ENCODE peak calls at places on chromosomes 7 and 10, in nine cellular contexts. One of them, this sample, is unnamed.

GRCh38 chr10:104925232-104925851 is 284.3 kb downstream of the SORCS3 start:
- DNase-seq in NCI-H2029: no peak
- DNase-seq in activated CD4-positive, alpha-beta T cell treated with anti-CD3 and anti-CD28 coated beads, Interleukin-2, amount 50 U/mL, for 48 hours: peak; percentile 34
- DNase-seq in ELR: peak; percentile 44
- DNase-seq in stimulated activated CD4-positive, alpha-beta T cell treated with anti-CD3 and anti-CD28 coated beads, Interleukin-15, amount 100 ng/mL, for 24 hours: peak; percentile 49
- DNase-seq in cardiac fibroblast: peak; percentile 23
- DNase-seq in AG09309: no peak
- DNase-seq in fibroblast of pulmonary artery: peak; percentile 19
- DNase-seq in stomach: peak; percentile 42
- DNase-seq in this sample: no peak

GRCh38 chr10:53102424-53102823 is 329.8 kb upstream of the MBL2 start:
- DNase-seq in stimulated activated CD4-positive, alpha-beta T cell treated with anti-CD3 and anti-CD28 coated beads, Interleukin-15, amount 100 ng/mL, for 24 hours: no peak
- DNase-seq in cardiac fibroblast: no peak
- DNase-seq in activated CD4-positive, alpha-beta T cell treated with anti-CD3 and anti-CD28 coated beads, Interleukin-2, amount 50 U/mL, for 48 hours: no peak
- DNase-seq in AG09309: no peak
- DNase-seq in ELR: peak; percentile 1
- DNase-seq in NCI-H2029: no peak
- DNase-seq in stomach: no peak
- DNase-seq in fibroblast of pulmonary artery: no peak
- DNase-seq in this sample: no peak

GRCh38 chr7:101564778-101565211 is 64.3 kb downstream of the MYL10 start:
- DNase-seq in stomach: peak; percentile 32
- DNase-seq in NCI-H2029: peak; percentile 14
- DNase-seq in fibroblast of pulmonary artery: no peak
- DNase-seq in AG09309: no peak
- DNase-seq in stimulated activated CD4-positive, alpha-beta T cell treated with anti-CD3 and anti-CD28 coated beads, Interleukin-15, amount 100 ng/mL, for 24 hours: peak; percentile 9
- DNase-seq in ELR: peak; percentile 52
- DNase-seq in activated CD4-positive, alpha-beta T cell treated with anti-CD3 and anti-CD28 coated beads, Interleukin-2, amount 50 U/mL, for 48 hours: no peak
- DNase-seq in cardiac fibroblast: no peak
- DNase-seq in this sample: no peak

GRCh38 chr10:132591166-132591971 is 53.8 kb downstream of the INPP5A start:
- DNase-seq in AG09309: no peak
- DNase-seq in activated CD4-positive, alpha-beta T cell treated with anti-CD3 and anti-CD28 coated beads, Interleukin-2, amount 50 U/mL, for 48 hours: no peak
- DNase-seq in cardiac fibroblast: peak; percentile 68
- DNase-seq in stomach: peak; percentile 77
- DNase-seq in stimulated activated CD4-positive, alpha-beta T cell treated with anti-CD3 and anti-CD28 coated beads, Interleukin-15, amount 100 ng/mL, for 24 hours: no peak
- DNase-seq in ELR: peak; percentile 21
- DNase-seq in NCI-H2029: no peak
- DNase-seq in fibroblast of pulmonary artery: peak; percentile 63
- DNase-seq in this sample: no peak

GRCh38 chr7:7344583-7344982 is 162.2 kb downstream of the C1GALT1 start:
- DNase-seq in fibroblast of pulmonary artery: no peak
- DNase-seq in stomach: no peak
- DNase-seq in NCI-H2029: no peak
- DNase-seq in ELR: no peak
- DNase-seq in AG09309: no peak
- DNase-seq in activated CD4-positive, alpha-beta T cell treated with anti-CD3 and anti-CD28 coated beads, Interleukin-2, amount 50 U/mL, for 48 hours: no peak
- DNase-seq in stimulated activated CD4-positive, alpha-beta T cell treated with anti-CD3 and anti-CD28 coated beads, Interleukin-15, amount 100 ng/mL, for 24 hours: no peak
- DNase-seq in cardiac fibroblast: no peak
- DNase-seq in this sample: no peak

GRCh38 chr7:100837099-100837836 is 9.9 kb upstream of the EPHB4 start:
- DNase-seq in stomach: peak; percentile 90
- DNase-seq in activated CD4-positive, alpha-beta T cell treated with anti-CD3 and anti-CD28 coated beads, Interleukin-2, amount 50 U/mL, for 48 hours: peak; percentile 84
- DNase-seq in cardiac fibroblast: peak; percentile 91
- DNase-seq in NCI-H2029: peak; percentile 69
- DNase-seq in stimulated activated CD4-positive, alpha-beta T cell treated with anti-CD3 and anti-CD28 coated beads, Interleukin-15, amount 100 ng/mL, for 24 hours: peak; percentile 88
- DNase-seq in fibroblast of pulmonary artery: peak; percentile 92
- DNase-seq in ELR: peak; percentile 90
- DNase-seq in AG09309: peak; percentile 61
- DNase-seq in this sample: peak; percentile 62

GRCh38 chr10:49182776-49183175 is 5.4 kb downstream of the TMEM273 start:
- DNase-seq in AG09309: no peak
- DNase-seq in stimulated activated CD4-positive, alpha-beta T cell treated with anti-CD3 and anti-CD28 coated beads, Interleukin-15, amount 100 ng/mL, for 24 hours: no peak
- DNase-seq in ELR: no peak
- DNase-seq in fibroblast of pulmonary artery: no peak
- DNase-seq in stomach: no peak
- DNase-seq in NCI-H2029: no peak
- DNase-seq in activated CD4-positive, alpha-beta T cell treated with anti-CD3 and anti-CD28 coated beads, Interleukin-2, amount 50 U/mL, for 48 hours: no peak
- DNase-seq in cardiac fibroblast: no peak
- DNase-seq in this sample: no peak

GRCh38 chr10:109386921-109387320 is 536.4 kb downstream of the XPNPEP1 start:
- DNase-seq in ELR: no peak
- DNase-seq in fibroblast of pulmonary artery: no peak
- DNase-seq in cardiac fibroblast: no peak
- DNase-seq in NCI-H2029: no peak
- DNase-seq in AG09309: no peak
- DNase-seq in stimulated activated CD4-positive, alpha-beta T cell treated with anti-CD3 and anti-CD28 coated beads, Interleukin-15, amount 100 ng/mL, for 24 hours: no peak
- DNase-seq in stomach: no peak
- DNase-seq in activated CD4-positive, alpha-beta T cell treated with anti-CD3 and anti-CD28 coated beads, Interleukin-2, amount 50 U/mL, for 48 hours: no peak
- DNase-seq in this sample: no peak

GRCh38 chr7:107327986-107328569 is 141.8 kb upstream of the GPR22 start:
- DNase-seq in cardiac fibroblast: peak; percentile 28
- DNase-seq in activated CD4-positive, alpha-beta T cell treated with anti-CD3 and anti-CD28 coated beads, Interleukin-2, amount 50 U/mL, for 48 hours: no peak
- DNase-seq in stimulated activated CD4-positive, alpha-beta T cell treated with anti-CD3 and anti-CD28 coated beads, Interleukin-15, amount 100 ng/mL, for 24 hours: no peak
- DNase-seq in ELR: peak; percentile 78
- DNase-seq in NCI-H2029: no peak
- DNase-seq in fibroblast of pulmonary artery: peak; percentile 26
- DNase-seq in AG09309: peak; percentile 13
- DNase-seq in stomach: no peak
- DNase-seq in this sample: no peak

GRCh38 chr7:76409537-76409936 is at the start of gene SSC4D:
- DNase-seq in cardiac fibroblast: no peak
- DNase-seq in stimulated activated CD4-positive, alpha-beta T cell treated with anti-CD3 and anti-CD28 coated beads, Interleukin-15, amount 100 ng/mL, for 24 hours: no peak
- DNase-seq in AG09309: no peak
- DNase-seq in activated CD4-positive, alpha-beta T cell treated with anti-CD3 and anti-CD28 coated beads, Interleukin-2, amount 50 U/mL, for 48 hours: no peak
- DNase-seq in NCI-H2029: peak; percentile 22
- DNase-seq in stomach: no peak
- DNase-seq in fibroblast of pulmonary artery: no peak
- DNase-seq in ELR: no peak
- DNase-seq in this sample: no peak

GRCh38 chr10:3935141-3935540 is 150.1 kb upstream of the KLF6 start:
- DNase-seq in stomach: no peak
- DNase-seq in NCI-H2029: no peak
- DNase-seq in stimulated activated CD4-positive, alpha-beta T cell treated with anti-CD3 and anti-CD28 coated beads, Interleukin-15, amount 100 ng/mL, for 24 hours: peak; percentile 86
- DNase-seq in ELR: peak; percentile 51
- DNase-seq in fibroblast of pulmonary artery: peak; percentile 88
- DNase-seq in AG09309: peak; percentile 57
- DNase-seq in cardiac fibroblast: peak; percentile 89
- DNase-seq in activated CD4-positive, alpha-beta T cell treated with anti-CD3 and anti-CD28 coated beads, Interleukin-2, amount 50 U/mL, for 48 hours: peak; percentile 86
- DNase-seq in this sample: peak; percentile 74

GRCh38 chr10:123666318-123667291 is at the start of gene GPR26:
- DNase-seq in ELR: no peak
- DNase-seq in AG09309: no peak
- DNase-seq in stomach: no peak
- DNase-seq in fibroblast of pulmonary artery: no peak
- DNase-seq in cardiac fibroblast: no peak
- DNase-seq in activated CD4-positive, alpha-beta T cell treated with anti-CD3 and anti-CD28 coated beads, Interleukin-2, amount 50 U/mL, for 48 hours: no peak
- DNase-seq in NCI-H2029: no peak
- DNase-seq in stimulated activated CD4-positive, alpha-beta T cell treated with anti-CD3 and anti-CD28 coated beads, Interleukin-15, amount 100 ng/mL, for 24 hours: no peak
- DNase-seq in this sample: no peak

GRCh38 chr10:118670472-118671124 is 75.2 kb upstream of the PRLHR start:
- DNase-seq in activated CD4-positive, alpha-beta T cell treated with anti-CD3 and anti-CD28 coated beads, Interleukin-2, amount 50 U/mL, for 48 hours: no peak
- DNase-seq in AG09309: no peak
- DNase-seq in cardiac fibroblast: no peak
- DNase-seq in stomach: no peak
- DNase-seq in NCI-H2029: no peak
- DNase-seq in stimulated activated CD4-positive, alpha-beta T cell treated with anti-CD3 and anti-CD28 coated beads, Interleukin-15, amount 100 ng/mL, for 24 hours: no peak
- DNase-seq in fibroblast of pulmonary artery: no peak
- DNase-seq in ELR: no peak
- DNase-seq in this sample: no peak

GRCh38 chr10:123808873-123809272 is 82.7 kb downstream of the CPXM2 start:
- DNase-seq in fibroblast of pulmonary artery: peak; percentile 89
- DNase-seq in activated CD4-positive, alpha-beta T cell treated with anti-CD3 and anti-CD28 coated beads, Interleukin-2, amount 50 U/mL, for 48 hours: no peak
- DNase-seq in AG09309: peak; percentile 82
- DNase-seq in stimulated activated CD4-positive, alpha-beta T cell treated with anti-CD3 and anti-CD28 coated beads, Interleukin-15, amount 100 ng/mL, for 24 hours: no peak
- DNase-seq in ELR: peak; percentile 88
- DNase-seq in cardiac fibroblast: peak; percentile 77
- DNase-seq in NCI-H2029: no peak
- DNase-seq in stomach: no peak
- DNase-seq in this sample: no peak

GRCh38 chr7:151168022-151168786 is 710 bp upstream of the GBX1 start:
- DNase-seq in fibroblast of pulmonary artery: no peak
- DNase-seq in activated CD4-positive, alpha-beta T cell treated with anti-CD3 and anti-CD28 coated beads, Interleukin-2, amount 50 U/mL, for 48 hours: peak; percentile 74
- DNase-seq in cardiac fibroblast: peak; percentile 14
- DNase-seq in stomach: peak; percentile 42
- DNase-seq in ELR: peak; percentile 18
- DNase-seq in NCI-H2029: no peak
- DNase-seq in AG09309: no peak
- DNase-seq in stimulated activated CD4-positive, alpha-beta T cell treated with anti-CD3 and anti-CD28 coated beads, Interleukin-15, amount 100 ng/mL, for 24 hours: peak; percentile 74
- DNase-seq in this sample: peak; percentile 46

GRCh38 chr10:95755511-95756004 is 405 bp upstream of the ENTPD1 start:
- DNase-seq in activated CD4-positive, alpha-beta T cell treated with anti-CD3 and anti-CD28 coated beads, Interleukin-2, amount 50 U/mL, for 48 hours: no peak
- DNase-seq in cardiac fibroblast: peak; percentile 22
- DNase-seq in stomach: peak; percentile 47
- DNase-seq in fibroblast of pulmonary artery: peak; percentile 26
- DNase-seq in AG09309: no peak
- DNase-seq in NCI-H2029: no peak
- DNase-seq in stimulated activated CD4-positive, alpha-beta T cell treated with anti-CD3 and anti-CD28 coated beads, Interleukin-15, amount 100 ng/mL, for 24 hours: no peak
- DNase-seq in ELR: no peak
- DNase-seq in this sample: no peak

GRCh38 chr10:93126484-93127052 is 52.9 kb downstream of the CYP26A1 start:
- DNase-seq in ELR: peak; percentile 17
- DNase-seq in AG09309: no peak
- DNase-seq in stomach: no peak
- DNase-seq in NCI-H2029: no peak
- DNase-seq in activated CD4-positive, alpha-beta T cell treated with anti-CD3 and anti-CD28 coated beads, Interleukin-2, amount 50 U/mL, for 48 hours: peak; percentile 20
- DNase-seq in cardiac fibroblast: peak; percentile 9
- DNase-seq in stimulated activated CD4-positive, alpha-beta T cell treated with anti-CD3 and anti-CD28 coated beads, Interleukin-15, amount 100 ng/mL, for 24 hours: no peak
- DNase-seq in fibroblast of pulmonary artery: no peak
- DNase-seq in this sample: no peak

GRCh38 chr10:84234508-84234907 is 6.8 kb downstream of the LRIT1 start:
- DNase-seq in stimulated activated CD4-positive, alpha-beta T cell treated with anti-CD3 and anti-CD28 coated beads, Interleukin-15, amount 100 ng/mL, for 24 hours: no peak
- DNase-seq in activated CD4-positive, alpha-beta T cell treated with anti-CD3 and anti-CD28 coated beads, Interleukin-2, amount 50 U/mL, for 48 hours: no peak
- DNase-seq in fibroblast of pulmonary artery: no peak
- DNase-seq in NCI-H2029: no peak
- DNase-seq in AG09309: no peak
- DNase-seq in stomach: no peak
- DNase-seq in cardiac fibroblast: no peak
- DNase-seq in ELR: no peak
- DNase-seq in this sample: no peak

GRCh38 chr7:12687213-12688171 is at the start of gene ARL4A:
- DNase-seq in stomach: peak; percentile 99
- DNase-seq in stimulated activated CD4-positive, alpha-beta T cell treated with anti-CD3 and anti-CD28 coated beads, Interleukin-15, amount 100 ng/mL, for 24 hours: peak; percentile 97
- DNase-seq in NCI-H2029: peak; percentile 99
- DNase-seq in fibroblast of pulmonary artery: peak; percentile 99
- DNase-seq in cardiac fibroblast: peak; percentile 99
- DNase-seq in ELR: peak; percentile 100
- DNase-seq in activated CD4-positive, alpha-beta T cell treated with anti-CD3 and anti-CD28 coated beads, Interleukin-2, amount 50 U/mL, for 48 hours: peak; percentile 96
- DNase-seq in AG09309: peak; percentile 86
- DNase-seq in this sample: peak; percentile 83

GRCh38 chr10:13758302-13758701 is 171.5 kb downstream of the PRPF18 start:
- DNase-seq in stimulated activated CD4-positive, alpha-beta T cell treated with anti-CD3 and anti-CD28 coated beads, Interleukin-15, amount 100 ng/mL, for 24 hours: no peak
- DNase-seq in stomach: no peak
- DNase-seq in activated CD4-positive, alpha-beta T cell treated with anti-CD3 and anti-CD28 coated beads, Interleukin-2, amount 50 U/mL, for 48 hours: no peak
- DNase-seq in cardiac fibroblast: peak; percentile 56
- DNase-seq in fibroblast of pulmonary artery: peak; percentile 62
- DNase-seq in AG09309: no peak
- DNase-seq in NCI-H2029: no peak
- DNase-seq in ELR: peak; percentile 33
- DNase-seq in this sample: no peak

GRCh38 chr10:84352251-84352842 is 24.0 kb downstream of the CCSER2 start:
- DNase-seq in AG09309: no peak
- DNase-seq in fibroblast of pulmonary artery: peak; percentile 67
- DNase-seq in cardiac fibroblast: peak; percentile 77
- DNase-seq in activated CD4-positive, alpha-beta T cell treated with anti-CD3 and anti-CD28 coated beads, Interleukin-2, amount 50 U/mL, for 48 hours: peak; percentile 80
- DNase-seq in stimulated activated CD4-positive, alpha-beta T cell treated with anti-CD3 and anti-CD28 coated beads, Interleukin-15, amount 100 ng/mL, for 24 hours: peak; percentile 78
- DNase-seq in stomach: peak; percentile 65
- DNase-seq in NCI-H2029: peak; percentile 25
- DNase-seq in ELR: peak; percentile 73
- DNase-seq in this sample: peak; percentile 45

GRCh38 chr7:27991006-27991528 is 189.5 kb downstream of the JAZF1 start:
- DNase-seq in cardiac fibroblast: no peak
- DNase-seq in NCI-H2029: no peak
- DNase-seq in stimulated activated CD4-positive, alpha-beta T cell treated with anti-CD3 and anti-CD28 coated beads, Interleukin-15, amount 100 ng/mL, for 24 hours: no peak
- DNase-seq in ELR: no peak
- DNase-seq in AG09309: no peak
- DNase-seq in stomach: no peak
- DNase-seq in activated CD4-positive, alpha-beta T cell treated with anti-CD3 and anti-CD28 coated beads, Interleukin-2, amount 50 U/mL, for 48 hours: no peak
- DNase-seq in fibroblast of pulmonary artery: no peak
- DNase-seq in this sample: no peak

GRCh38 chr7:20235303-20235702 is 18.1 kb upstream of the MACC1 start:
- DNase-seq in fibroblast of pulmonary artery: no peak
- DNase-seq in stomach: no peak
- DNase-seq in activated CD4-positive, alpha-beta T cell treated with anti-CD3 and anti-CD28 coated beads, Interleukin-2, amount 50 U/mL, for 48 hours: no peak
- DNase-seq in stimulated activated CD4-positive, alpha-beta T cell treated with anti-CD3 and anti-CD28 coated beads, Interleukin-15, amount 100 ng/mL, for 24 hours: no peak
- DNase-seq in ELR: no peak
- DNase-seq in NCI-H2029: no peak
- DNase-seq in AG09309: no peak
- DNase-seq in cardiac fibroblast: no peak
- DNase-seq in this sample: no peak

GRCh38 chr7:116447436-116447835 is 52.1 kb upstream of the CAV2 start:
- DNase-seq in fibroblast of pulmonary artery: no peak
- DNase-seq in activated CD4-positive, alpha-beta T cell treated with anti-CD3 and anti-CD28 coated beads, Interleukin-2, amount 50 U/mL, for 48 hours: no peak
- DNase-seq in stomach: no peak
- DNase-seq in ELR: no peak
- DNase-seq in NCI-H2029: no peak
- DNase-seq in AG09309: no peak
- DNase-seq in cardiac fibroblast: no peak
- DNase-seq in stimulated activated CD4-positive, alpha-beta T cell treated with anti-CD3 and anti-CD28 coated beads, Interleukin-15, amount 100 ng/mL, for 24 hours: no peak
- DNase-seq in this sample: no peak

GRCh38 chr10:46992794-46993552 is 81.7 kb downstream of the PTPN20 start:
- DNase-seq in AG09309: peak; percentile 13
- DNase-seq in activated CD4-positive, alpha-beta T cell treated with anti-CD3 and anti-CD28 coated beads, Interleukin-2, amount 50 U/mL, for 48 hours: no peak
- DNase-seq in cardiac fibroblast: peak; percentile 62
- DNase-seq in stimulated activated CD4-positive, alpha-beta T cell treated with anti-CD3 and anti-CD28 coated beads, Interleukin-15, amount 100 ng/mL, for 24 hours: no peak
- DNase-seq in ELR: peak; percentile 63
- DNase-seq in NCI-H2029: no peak
- DNase-seq in fibroblast of pulmonary artery: peak; percentile 53
- DNase-seq in stomach: no peak
- DNase-seq in this sample: no peak

GRCh38 chr10:122577311-122577885 is 16.8 kb downstream of the DMBT1 start:
- DNase-seq in stomach: no peak
- DNase-seq in cardiac fibroblast: no peak
- DNase-seq in stimulated activated CD4-positive, alpha-beta T cell treated with anti-CD3 and anti-CD28 coated beads, Interleukin-15, amount 100 ng/mL, for 24 hours: no peak
- DNase-seq in ELR: no peak
- DNase-seq in activated CD4-positive, alpha-beta T cell treated with anti-CD3 and anti-CD28 coated beads, Interleukin-2, amount 50 U/mL, for 48 hours: no peak
- DNase-seq in AG09309: no peak
- DNase-seq in NCI-H2029: no peak
- DNase-seq in fibroblast of pulmonary artery: no peak
- DNase-seq in this sample: no peak

GRCh38 chr7:130909881-130910672 is 176.1 kb upstream of the KLF14 start:
- DNase-seq in AG09309: no peak
- DNase-seq in ELR: peak; percentile 63
- DNase-seq in NCI-H2029: no peak
- DNase-seq in fibroblast of pulmonary artery: peak; percentile 77
- DNase-seq in stomach: no peak
- DNase-seq in activated CD4-positive, alpha-beta T cell treated with anti-CD3 and anti-CD28 coated beads, Interleukin-2, amount 50 U/mL, for 48 hours: no peak
- DNase-seq in stimulated activated CD4-positive, alpha-beta T cell treated with anti-CD3 and anti-CD28 coated beads, Interleukin-15, amount 100 ng/mL, for 24 hours: peak; percentile 16
- DNase-seq in cardiac fibroblast: peak; percentile 87
- DNase-seq in this sample: no peak

GRCh38 chr7:79282882-79283602 is 170.4 kb downstream of the MAGI2 start:
- DNase-seq in stomach: no peak
- DNase-seq in stimulated activated CD4-positive, alpha-beta T cell treated with anti-CD3 and anti-CD28 coated beads, Interleukin-15, amount 100 ng/mL, for 24 hours: no peak
- DNase-seq in ELR: peak; percentile 89
- DNase-seq in NCI-H2029: no peak
- DNase-seq in cardiac fibroblast: peak; percentile 87
- DNase-seq in AG09309: peak; percentile 65
- DNase-seq in fibroblast of pulmonary artery: peak; percentile 69
- DNase-seq in activated CD4-positive, alpha-beta T cell treated with anti-CD3 and anti-CD28 coated beads, Interleukin-2, amount 50 U/mL, for 48 hours: no peak
- DNase-seq in this sample: no peak

GRCh38 chr7:85851571-85852193 is 664.8 kb upstream of the SEMA3D start:
- DNase-seq in stimulated activated CD4-positive, alpha-beta T cell treated with anti-CD3 and anti-CD28 coated beads, Interleukin-15, amount 100 ng/mL, for 24 hours: no peak
- DNase-seq in NCI-H2029: no peak
- DNase-seq in AG09309: peak; percentile 27
- DNase-seq in cardiac fibroblast: peak; percentile 67
- DNase-seq in fibroblast of pulmonary artery: peak; percentile 83
- DNase-seq in stomach: no peak
- DNase-seq in activated CD4-positive, alpha-beta T cell treated with anti-CD3 and anti-CD28 coated beads, Interleukin-2, amount 50 U/mL, for 48 hours: no peak
- DNase-seq in ELR: peak; percentile 40
- DNase-seq in this sample: no peak

GRCh38 chr7:146366938-146367337 is 250.3 kb downstream of the CNTNAP2 start:
- DNase-seq in NCI-H2029: no peak
- DNase-seq in fibroblast of pulmonary artery: peak; percentile 36
- DNase-seq in ELR: peak; percentile 11
- DNase-seq in stimulated activated CD4-positive, alpha-beta T cell treated with anti-CD3 and anti-CD28 coated beads, Interleukin-15, amount 100 ng/mL, for 24 hours: no peak
- DNase-seq in stomach: no peak
- DNase-seq in activated CD4-positive, alpha-beta T cell treated with anti-CD3 and anti-CD28 coated beads, Interleukin-2, amount 50 U/mL, for 48 hours: no peak
- DNase-seq in cardiac fibroblast: peak; percentile 50
- DNase-seq in AG09309: no peak
- DNase-seq in this sample: no peak

GRCh38 chr7:41501466-41501865 is 201.4 kb downstream of the INHBA start:
- DNase-seq in NCI-H2029: no peak
- DNase-seq in fibroblast of pulmonary artery: no peak
- DNase-seq in activated CD4-positive, alpha-beta T cell treated with anti-CD3 and anti-CD28 coated beads, Interleukin-2, amount 50 U/mL, for 48 hours: no peak
- DNase-seq in stomach: no peak
- DNase-seq in ELR: no peak
- DNase-seq in cardiac fibroblast: no peak
- DNase-seq in AG09309: no peak
- DNase-seq in stimulated activated CD4-positive, alpha-beta T cell treated with anti-CD3 and anti-CD28 coated beads, Interleukin-15, amount 100 ng/mL, for 24 hours: no peak
- DNase-seq in this sample: no peak

This sample was measured in activated T-helper 9 cell treated with anti-CD3 and anti-CD28 coated beads, Interleukin-2, amount 50 U/mL, for 16 hours.